ENCODE peak calls at places on chromosomes 11 and 22, in eight cellular contexts. Z is right lobe of liver, V is body of pancreas, S is IMR-90, O is breast epithelium, E is stomach, C is HepG2, K is adrenal gland. J is an unnamed sample.

GRCh38 chr22:37627545-37627944 is 11.9 kb upstream of the SH3BP1 start:
- DNase-seq in Z (peak; percentile 26), S (no peak), V (no peak), C (no peak), O (no peak), E (no peak), K (no peak), J (no peak)

GRCh38 chr11:4643084-4643483 is 698 bp upstream of the OR51E1 start:
- DNase-seq in S (no peak), K (peak; percentile 11), E (no peak), O (no peak), V (no peak), C (no peak), Z (no peak), J (no peak)

GRCh38 chr11:109869536-109869935 is 223.7 kb upstream of the ZC3H12C start:
- DNase-seq in K (no peak), C (no peak), S (no peak), O (no peak), V (no peak), Z (no peak), E (no peak), J (no peak)

GRCh38 chr11:95154514-95154913 is 64.9 kb downstream of the ENDOD1 start:
- DNase-seq in K (peak; percentile 53), C (peak; percentile 39), V (peak; percentile 49), S (peak; percentile 19), Z (no peak), O (no peak), E (peak; percentile 38), J (peak; percentile 43)

GRCh38 chr22:30876925-30877553 is 91.5 kb downstream of the MORC2 start:
- DNase-seq in V (peak; percentile 30), K (peak; percentile 84), Z (no peak), O (no peak), E (no peak), C (no peak), S (peak; percentile 52), J (peak; percentile 33)

GRCh38 chr11:122642472-122642922 is 13.0 kb upstream of the UBASH3B start:
- DNase-seq in C (peak; percentile 94), V (no peak), E (no peak), K (no peak), Z (no peak), O (no peak), S (peak; percentile 95), J (no peak)

GRCh38 chr22:35312198-35313059 is 12.7 kb downstream of the TOM1 start:
- DNase-seq in O (no peak), E (no peak), Z (peak; percentile 67), V (peak; percentile 53), K (no peak), S (peak; percentile 82), C (peak; percentile 90), J (no peak)

GRCh38 chr11:118889796-118890195 is 6.1 kb downstream of the CXCR5 start:
- DNase-seq in S (no peak), K (peak; percentile 93), Z (no peak), E (no peak), V (peak; percentile 76), O (peak; percentile 91), C (no peak), J (no peak)

GRCh38 chr11:61814958-61815789 is 1.6 kb downstream of the FADS1 start:
- DNase-seq in O (peak; percentile 88), K (peak; percentile 99), E (peak; percentile 94), Z (peak; percentile 98), S (peak; percentile 95), V (peak; percentile 88), C (peak; percentile 96), J (peak; percentile 88)

GRCh38 chr22:49882519-49883293 is 29.1 kb downstream of the ZBED4 start:
- DNase-seq in V (no peak), Z (no peak), E (no peak), O (no peak), C (no peak), K (no peak), S (peak; percentile 64), J (no peak)

GRCh38 chr11:68354181-68354872 is 41.9 kb downstream of the LRP5 start:
- DNase-seq in V (peak; percentile 88), O (peak; percentile 95), C (no peak), K (peak; percentile 96), Z (peak; percentile 76), E (peak; percentile 94), S (peak; percentile 89), J (peak; percentile 63)

GRCh38 chr22:48630848-48631247 is 1196.8 kb downstream of the BRD1 start:
- DNase-seq in C (no peak), V (no peak), Z (no peak), E (no peak), K (no peak), S (no peak), O (no peak), J (no peak)

GRCh38 chr22:48635031-48635430 is 1192.6 kb downstream of the BRD1 start:
- DNase-seq in S (no peak), C (no peak), K (no peak), E (no peak), Z (no peak), V (no peak), O (no peak), J (no peak)

GRCh38 chr22:48631288-48631687 is 1196.4 kb downstream of the BRD1 start:
- DNase-seq in C (no peak), S (no peak), E (no peak), O (no peak), K (no peak), V (no peak), Z (no peak), J (no peak)

GRCh38 chr22:48633996-48634836 is 1193.5 kb downstream of the BRD1 start:
- DNase-seq in K (no peak), E (no peak), O (no peak), S (no peak), V (no peak), Z (no peak), C (no peak), J (no peak)

DNA sequence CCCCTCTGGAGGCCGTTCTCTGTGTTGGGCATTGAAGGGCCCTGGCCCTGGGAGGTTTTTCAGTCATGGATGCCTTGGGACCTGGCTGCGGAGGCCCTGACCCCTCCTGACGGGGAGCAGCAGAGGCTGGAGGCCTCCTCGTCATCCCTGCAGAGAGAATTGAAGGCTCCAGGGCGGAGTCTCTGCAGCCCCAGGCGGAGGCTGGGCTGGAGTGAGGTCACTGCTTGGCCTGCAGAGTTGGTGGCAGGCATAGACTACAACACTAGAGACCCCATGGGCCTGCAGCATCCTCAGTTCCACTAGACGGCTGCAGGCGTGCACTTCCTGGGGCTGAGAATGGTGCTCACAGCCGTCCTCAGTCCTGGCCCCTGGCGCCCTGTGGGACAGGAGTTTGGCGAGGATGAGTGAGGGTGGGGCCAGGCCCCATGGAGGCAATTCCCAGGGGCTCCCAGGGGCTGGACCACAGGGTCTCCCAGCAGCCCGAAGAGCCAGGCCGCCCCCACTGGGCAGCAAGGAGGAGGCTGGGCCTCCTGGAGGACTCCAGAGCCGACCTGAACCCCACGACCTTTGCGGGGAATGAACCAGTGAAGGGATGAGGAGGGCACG is 1194.9 kb downstream of the BRD1 start:
- DNase-seq in V (no peak), Z (no peak), S (no peak), O (no peak), C (no peak), K (no peak), E (no peak), J (no peak)
- H3K27ac ChIP-seq in V (no peak overlapping the region), Z (no peak overlapping the region), S (no peak overlapping the region), O (no peak overlapping the region), C (no peak overlapping the region), K (no peak overlapping the region), E (no peak overlapping the region), J (peak overlapping the region; percentile 30)

GRCh38 chr22:19519041-19519926 is 4.9 kb downstream of the CLDN5 start:
- DNase-seq in O (no peak), S (no peak), C (no peak), V (no peak), Z (no peak), E (no peak), K (no peak), J (no peak)
- H3K36me3 ChIP-seq in O (no peaks in the 10 kb centered on the region), S (no peaks in the 10 kb centered on the region), C (peaks cover 19% of the 10 kb centered on the region), V (no peaks in the 10 kb centered on the region), Z (no peaks in the 10 kb centered on the region), E (no peaks in the 10 kb centered on the region), K (no peaks in the 10 kb centered on the region), J (no peaks in the 10 kb centered on the region)

DNA sequence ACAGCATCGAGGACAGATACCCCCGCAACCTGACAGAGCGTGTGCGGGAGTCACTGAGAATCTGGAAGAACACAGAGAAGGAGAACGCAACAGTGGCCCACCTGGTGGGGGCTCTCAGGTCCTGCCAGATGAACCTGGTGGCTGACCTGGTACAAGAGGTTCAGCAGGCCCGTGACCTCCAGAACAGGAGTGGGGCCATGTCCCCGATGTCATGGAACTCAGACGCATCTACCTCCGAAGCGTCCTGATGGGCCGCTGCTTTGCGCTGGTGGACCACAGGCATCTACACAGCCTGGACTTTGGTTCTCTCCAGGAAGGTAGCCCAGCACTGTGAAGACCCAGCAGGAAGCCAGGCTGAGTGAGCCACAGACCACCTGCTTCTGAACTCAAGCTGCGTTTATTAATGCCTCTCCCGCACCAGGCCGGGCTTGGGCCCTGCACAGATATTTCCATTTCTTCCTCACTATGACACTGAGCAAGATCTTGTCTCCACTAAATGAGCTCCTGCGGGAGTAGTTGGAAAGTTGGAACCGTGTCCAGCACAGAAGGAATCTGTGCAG is 3.2 kb downstream of the FADD start:
- DNase-seq in V (no peak), Z (no peak), C (no peak), K (no peak), E (no peak), S (no peak), O (no peak), J (no peak)
- TF ChIP-seq POLR2A in V (no peak), Z (no peak), C (no peak), K (no peak), E (no peak), S (no peak), O (no peak), J (no peak)

GRCh38 chr11:57407010-57407409 is 16.6 kb upstream of the PRG2 start:
- DNase-seq in Z (no peak), V (no peak), K (no peak), E (no peak), C (no peak), S (no peak), O (no peak), J (no peak)

GRCh38 chr11:57407521-57407920 is 17.1 kb upstream of the PRG2 start:
- DNase-seq in C (no peak), K (no peak), O (no peak), S (no peak), E (no peak), Z (no peak), V (no peak), J (no peak)

GRCh38 chr11:57407941-57408475 is 17.6 kb upstream of the PRG2 start:
- DNase-seq in Z (no peak), C (no peak), O (no peak), E (no peak), K (no peak), S (no peak), V (no peak), J (no peak)

GRCh38 chr11:57405271-57405890 is 14.9 kb upstream of the PRG2 start:
- DNase-seq in C (no peak), V (no peak), S (no peak), K (no peak), E (no peak), O (no peak), Z (no peak), J (no peak)

DNA sequence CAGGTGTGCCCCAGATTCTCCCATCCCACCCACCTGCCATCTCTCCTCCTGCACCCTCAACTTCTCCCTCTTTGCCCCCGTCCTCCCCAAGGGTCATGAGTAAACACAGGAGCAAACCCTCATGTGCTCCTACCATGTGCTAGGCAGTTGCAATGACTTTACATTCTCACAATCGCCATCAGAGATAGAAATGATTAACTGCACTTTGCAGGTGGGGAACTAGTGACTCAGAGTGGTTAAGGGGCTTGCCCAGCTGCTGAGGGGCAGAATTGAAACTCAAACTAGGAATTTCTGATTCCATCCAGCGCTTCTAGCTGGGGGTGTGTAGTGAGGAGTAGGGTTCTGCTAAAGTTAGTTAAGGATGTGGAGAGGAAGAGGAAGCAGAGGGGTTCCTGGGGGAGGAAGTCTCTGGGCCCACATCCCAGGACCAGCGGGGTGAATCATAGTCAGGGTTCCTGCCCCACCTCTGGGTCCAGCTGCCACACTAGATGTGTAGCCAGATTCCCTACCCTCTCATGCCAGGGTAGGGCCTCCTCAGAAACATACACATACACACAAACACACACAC is 16.0 kb upstream of the PRG2 start:
- DNase-seq in O (no peak), V (peak; percentile 10), Z (no peak), S (peak; percentile 39), E (no peak), C (no peak), K (no peak), J (no peak)
- H3K27ac ChIP-seq in O (peak overlapping the region; percentile 69), V (peak overlapping the region; percentile 24), Z (no peak overlapping the region), S (no peak overlapping the region), E (no peak overlapping the region), C (no peak overlapping the region), K (no peak overlapping the region), J (no peak overlapping the region)

J was measured in tibial nerve.